ENCODE peak calls at places on chromosomes 1 and 21, in ten cellular contexts. E is stimulated activated CD8-positive, alpha-beta memory T cell treated with anti-CD3 and anti-CD28 coated beads, Interleukin-4, amount 100 ng/mL, for 1 hour; Y is activated CD4-positive, alpha-beta T cell treated with anti-CD3 and anti-CD28 coated beads for 24 hours; W is ovary; B is kidney tubule cell; G is nucleus accumbens; A is NCI-H510A; N is NCI-H2081; X is Kasumi-1; H is G401. O is an unnamed sample.

GRCh38 chr21:42833439-42833815 is 45.9 kb downstream of the WDR4 start:
- DNase-seq in E (peak), Y (peak), W (no peak), B (peak), G (no peak), A (no peak), N (peak), X (peak), H (peak), O (no peak)

GRCh38 chr1:173856903-173857302 is 10.9 kb downstream of the GAS5 start:
- DNase-seq in E (no peak), Y (no peak), W (no peak), B (no peak), G (no peak), A (no peak), N (no peak), X (no peak), H (no peak), O (no peak)

GRCh38 chr21:31795992-31796391 is 64.1 kb upstream of the SCAF4 start:
- DNase-seq in E (no peak), Y (no peak), W (no peak), B (no peak), G (no peak), A (no peak), N (no peak), X (no peak), H (no peak), O (no peak)

GRCh38 chr1:92623187-92623778 is 136.6 kb upstream of the GFI1 start:
- DNase-seq in E (no peak), Y (no peak), W (no peak), B (no peak), G (no peak), A (no peak), N (peak), X (peak), H (peak), O (no peak)

GRCh38 chr1:109793486-109794318 is 30.0 kb upstream of the EPS8L3 start:
- DNase-seq in E (no peak), Y (no peak), W (no peak), B (peak), G (no peak), A (no peak), N (peak), X (peak), H (peak), O (no peak)

GRCh38 chr1:8388732-8389562 is 71.0 kb downstream of the SLC45A1 start:
- DNase-seq in E (no peak), Y (no peak), W (no peak), B (no peak), G (no peak), A (no peak), N (no peak), X (no peak), H (no peak), O (no peak)

GRCh38 chr1:4711944-4712343 is 57.5 kb downstream of the AJAP1 start:
- DNase-seq in E (no peak), Y (no peak), W (no peak), B (no peak), G (no peak), A (no peak), N (no peak), X (no peak), H (no peak), O (no peak)

GRCh38 chr21:21290751-21291150 is 292.5 kb downstream of the NCAM2 start:
- DNase-seq in E (no peak), Y (no peak), W (no peak), B (no peak), G (no peak), A (no peak), N (no peak), X (no peak), H (no peak), O (no peak)

GRCh38 chr21:16945580-16945979 is 567.3 kb upstream of the CXADR start:
- DNase-seq in E (no peak), Y (no peak), W (no peak), B (no peak), G (no peak), A (no peak), N (no peak), X (no peak), H (no peak), O (no peak)

GRCh38 chr1:24966121-24966723 is 36.1 kb upstream of the RUNX3 start:
- DNase-seq in E (no peak), Y (no peak), W (no peak), B (no peak), G (no peak), A (no peak), N (no peak), X (no peak), H (no peak), O (no peak)

GRCh38 chr1:90135306-90135705 is 140.4 kb downstream of the ZNF326 start:
- DNase-seq in E (no peak), Y (no peak), W (no peak), B (no peak), G (no peak), A (no peak), N (no peak), X (no peak), H (no peak), O (no peak)